ENCODE peak calls at places on chromosome 22, in five cellular contexts. J, R, B, Y and Z are unnamed samples.

GRCh38 chr22:42920101-42920820 is 63.2 kb upstream of the ARFGAP3 start:
- DNase-seq in J (no peak), B (no peak), Y (no peak), R (no peak), Z (no peak)

GRCh38 chr22:49023879-49024774 is 803.5 kb downstream of the BRD1 start:
- DNase-seq in J (no peak), R (no peak), Y (no peak), B (no peak), Z (no peak)

GRCh38 chr22:27107824-27108223 is 450.4 kb downstream of the MIAT start:
- DNase-seq in R (no peak), Y (no peak), B (peak), J (no peak), Z (no peak)

GRCh38 chr22:37924386-37925065 is 18.4 kb downstream of the MICALL1 start:
- DNase-seq in J (no peak), B (no peak), Y (no peak), R (no peak), Z (no peak)

GRCh38 chr22:37898441-37899181 is 7.5 kb upstream of the MICALL1 start:
- DNase-seq in B (peak), J (no peak), R (no peak), Y (no peak), Z (no peak)

GRCh38 chr22:23889620-23890019 is 4.6 kb upstream of the MIF start:
- DNase-seq in B (no peak), R (no peak), Y (no peak), J (no peak), Z (no peak)

GRCh38 chr22:24695958-24696511 is 78.5 kb downstream of the PIWIL3 start:
- DNase-seq in J (no peak), B (no peak), Y (no peak), R (no peak), Z (no peak)

GRCh38 chr22:49179175-49179574 is 648.5 kb downstream of the BRD1 start:
- DNase-seq in B (no peak), Y (no peak), J (no peak), R (no peak), Z (no peak)

GRCh38 chr22:50292643-50293440 is 14.6 kb downstream of the PLXNB2 start:
- DNase-seq in Y (no peak), R (no peak), J (no peak), B (no peak), Z (no peak)

GRCh38 chr22:28116261-28116673 is 197.2 kb upstream of the PITPNB start:
- DNase-seq in R (no peak), Y (no peak), B (no peak), J (no peak), Z (no peak)

GRCh38 chr22:43923631-43924548 is at the start of gene PNPLA3:
- DNase-seq in B (peak), Y (no peak), J (peak), R (peak), Z (peak)

GRCh38 chr22:42320463-42321416 is 50.3 kb upstream of the TCF20 start:
- DNase-seq in R (no peak), B (no peak), Y (no peak), J (no peak), Z (no peak)

DNA sequence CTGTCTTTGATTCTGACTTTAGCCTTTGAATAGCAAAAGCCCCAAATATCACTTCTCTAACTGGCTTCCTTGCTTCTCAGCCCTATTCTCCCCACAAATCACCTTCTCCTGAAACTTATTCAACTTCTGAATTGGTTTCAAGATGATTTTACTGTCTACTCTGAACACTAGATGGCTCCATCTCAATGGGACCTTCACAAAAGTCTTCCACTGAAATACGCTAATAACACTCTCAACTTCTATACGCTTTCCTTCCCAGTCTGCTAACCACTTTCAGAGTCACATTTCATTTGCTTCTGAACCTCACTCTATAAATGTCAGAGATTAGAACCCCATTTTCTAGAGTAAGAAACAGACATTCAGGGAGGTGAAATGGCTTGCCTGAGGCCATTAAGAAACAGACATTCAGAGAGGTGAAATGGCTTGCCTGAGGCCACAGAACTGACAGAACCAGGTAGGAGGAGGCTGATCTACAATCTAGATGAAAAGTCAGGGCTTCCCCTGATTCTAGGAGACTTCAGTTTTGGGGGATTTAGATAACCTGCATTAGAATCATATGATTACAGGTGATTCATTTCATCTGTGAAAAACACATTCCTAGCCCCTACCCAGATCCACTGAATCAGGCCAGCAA is 20.6 kb downstream of the MORC2 start:
- DNase-seq in J (no peak), B (peak), R (no peak), Y (no peak), Z (peak)
- TF ChIP-seq SUZ12 in J (no peak), B (no peak), R (no peak), Y (no peak), Z (no peak)

DNA sequence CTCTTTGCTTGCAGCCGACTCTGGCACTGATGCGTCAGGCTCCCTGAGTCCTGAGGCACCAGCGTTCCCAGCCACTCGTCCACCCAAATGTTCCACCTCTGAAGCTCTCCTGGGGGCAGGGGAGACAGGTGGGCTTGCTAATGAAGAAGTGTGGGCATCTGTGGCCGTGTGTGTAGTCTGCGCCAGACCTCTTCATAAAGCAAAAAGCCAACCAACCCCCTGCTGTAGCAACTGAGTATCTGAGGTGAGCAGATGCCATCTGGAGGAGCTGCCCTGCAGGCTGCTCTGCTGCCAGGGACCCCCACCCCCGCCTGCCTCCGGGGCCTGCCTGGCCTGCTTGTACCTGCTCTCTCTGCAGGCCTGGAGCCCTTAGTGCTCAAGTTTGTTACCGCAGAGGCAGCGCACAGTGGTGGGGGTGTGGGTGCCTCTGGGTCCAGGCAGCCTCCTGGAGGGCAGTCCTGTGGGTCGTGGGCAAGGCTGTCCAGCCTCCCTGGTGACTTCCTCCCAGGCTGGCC is 272.5 kb downstream of the TBC1D22A start:
- DNase-seq in Y (no peak), R (no peak), J (no peak), B (no peak), Z (no peak)
- TF ChIP-seq SUZ12 in Y (no peak), R (no peak), J (no peak), B (no peak), Z (no peak)

GRCh38 chr22:36226189-36226588 is 13.1 kb downstream of the APOL2 start:
- DNase-seq in Y (no peak), R (no peak), B (no peak), J (no peak), Z (no peak)

GRCh38 chr22:36225333-36225922 is 13.9 kb downstream of the APOL2 start:
- DNase-seq in Y (no peak), R (no peak), J (no peak), B (no peak), Z (no peak)

GRCh38 chr22:36222887-36223450 is 16.4 kb downstream of the APOL2 start:
- DNase-seq in Y (no peak), B (no peak), J (no peak), R (no peak), Z (no peak)

GRCh38 chr22:36223504-36223903 is 15.8 kb downstream of the APOL2 start:
- DNase-seq in Y (no peak), R (no peak), J (no peak), B (no peak), Z (no peak)

GRCh38 chr22:36224245-36224644 is 15.1 kb downstream of the APOL2 start:
- DNase-seq in J (no peak), R (no peak), B (no peak), Y (no peak), Z (no peak)
- TF ChIP-seq SUZ12 in J (no peak), R (no peak), B (no peak), Y (no peak), Z (no peak)

GRCh38 chr22:17162731-17163130 is 3.7 kb upstream of the HDHD5 start:
- DNase-seq in B (no peak), Y (no peak), J (no peak), R (no peak), Z (no peak)

GRCh38 chr22:17167486-17167885 is 8.4 kb upstream of the HDHD5 start:
- DNase-seq in R (no peak), B (no peak), Y (no peak), J (no peak), Z (no peak)

GRCh38 chr22:17159504-17159951 is 451 bp upstream of the HDHD5 start:
- DNase-seq in J (no peak), Y (no peak), B (no peak), R (no peak), Z (peak)

GRCh38 chr22:17161991-17162390 is 2.9 kb upstream of the HDHD5 start:
- DNase-seq in Y (no peak), B (no peak), J (no peak), R (no peak), Z (no peak)

DNA sequence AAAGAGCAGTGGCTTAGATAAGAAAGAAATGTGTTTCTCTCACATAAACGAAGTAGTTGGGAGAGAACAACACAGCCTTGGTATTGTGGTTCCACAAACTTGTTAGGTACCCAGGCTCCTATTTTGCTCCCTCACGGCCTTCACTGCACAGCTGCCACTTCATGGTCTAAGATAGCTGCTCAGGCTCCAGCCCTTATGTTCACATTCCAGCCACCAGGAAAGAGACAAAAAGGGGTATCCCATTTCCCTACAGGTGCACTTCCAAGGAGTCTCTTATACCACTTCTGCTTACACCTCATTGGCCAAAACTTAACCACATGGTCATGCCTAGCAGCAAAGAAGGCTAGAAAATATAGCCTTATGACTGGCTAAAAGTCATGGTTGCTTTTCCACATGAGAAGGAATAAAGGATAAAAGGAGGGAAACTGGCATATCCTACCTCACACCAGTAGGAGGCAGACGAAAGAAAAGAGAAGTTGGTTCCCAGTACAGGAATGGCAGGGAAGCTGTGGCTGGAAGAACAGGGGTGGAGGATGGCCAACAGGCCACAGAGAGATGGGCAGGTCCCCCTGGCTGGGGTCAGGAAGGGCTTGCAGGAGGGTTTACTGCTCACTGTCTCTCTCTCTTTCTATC is 5.4 kb upstream of the HDHD5 start:
- DNase-seq in R (no peak), Y (no peak), J (no peak), B (no peak), Z (peak)
- TF ChIP-seq SUZ12 in R (no peak), Y (no peak), J (no peak), B (no peak), Z (no peak)

GRCh38 chr22:30308518-30309230 is 18.1 kb downstream of the TBC1D10A start:
- DNase-seq in J (no peak), R (no peak), Y (peak), B (no peak), Z (no peak)

GRCh38 chr22:30312053-30312452 is 14.7 kb downstream of the TBC1D10A start:
- DNase-seq in Y (no peak), J (no peak), B (no peak), R (no peak), Z (no peak)

GRCh38 chr22:30309981-30310672 is 16.6 kb downstream of the TBC1D10A start:
- DNase-seq in J (no peak), Y (peak), B (no peak), R (no peak), Z (no peak)

GRCh38 chr22:30313527-30314385 is 13.0 kb downstream of the TBC1D10A start:
- DNase-seq in Y (no peak), J (no peak), B (no peak), R (no peak), Z (no peak)

GRCh38 chr22:30310881-30311771 is 15.6 kb downstream of the TBC1D10A start:
- DNase-seq in B (no peak), J (no peak), R (no peak), Y (no peak), Z (no peak)
- TF ChIP-seq SUZ12 in B (no peak), J (no peak), R (no peak), Y (no peak), Z (no peak)

GRCh38 chr22:22031571-22031970 is 49.0 kb upstream of the TOP3B start:
- DNase-seq in Y (no peak), B (no peak), R (no peak), J (no peak), Z (no peak)
- TF ChIP-seq SUZ12 in Y (no peak), B (no peak), R (no peak), J (no peak), Z (no peak)

GRCh38 chr22:16964366-16964765 is 43.7 kb downstream of the GAB4 start:
- DNase-seq in B (no peak), J (no peak), Y (no peak), R (no peak), Z (peak)
- TF ChIP-seq SUZ12 in B (no peak), J (no peak), Y (no peak), R (no peak), Z (no peak)

DNA sequence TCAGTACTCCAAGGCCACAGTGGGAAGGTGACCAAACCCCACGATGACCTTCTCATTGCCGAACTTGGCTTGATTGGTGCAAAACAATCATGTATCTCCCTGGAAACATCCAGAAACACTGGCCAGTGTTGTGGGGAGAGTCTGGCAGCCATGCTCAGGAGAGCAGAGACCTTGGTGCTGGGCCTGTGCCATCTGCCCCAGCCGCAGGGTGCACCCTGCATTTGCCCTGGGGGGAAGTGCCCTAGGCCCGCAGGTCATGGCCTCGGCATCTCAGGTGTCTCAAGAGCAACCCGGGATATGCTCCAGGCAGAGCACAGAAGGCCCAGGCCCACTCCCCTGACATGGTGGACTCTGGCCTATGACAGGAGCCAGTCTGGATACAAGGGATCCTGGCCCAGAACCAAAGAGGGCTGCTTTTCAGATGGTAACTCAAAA is 23.7 kb downstream of the ARVCF start:
- DNase-seq in J (no peak), Y (no peak), R (no peak), B (no peak), Z (no peak)
- TF ChIP-seq SUZ12 in J (no peak), Y (no peak), R (no peak), B (no peak), Z (no peak)

GRCh38 chr22:40889116-40889515 is 27.2 kb upstream of the DNAJB7 start:
- DNase-seq in B (no peak), Y (no peak), R (no peak), J (no peak), Z (no peak)

GRCh38 chr22:40894417-40894816 is 32.5 kb upstream of the DNAJB7 start:
- DNase-seq in B (no peak), J (no peak), Y (no peak), R (no peak), Z (no peak)

DNA sequence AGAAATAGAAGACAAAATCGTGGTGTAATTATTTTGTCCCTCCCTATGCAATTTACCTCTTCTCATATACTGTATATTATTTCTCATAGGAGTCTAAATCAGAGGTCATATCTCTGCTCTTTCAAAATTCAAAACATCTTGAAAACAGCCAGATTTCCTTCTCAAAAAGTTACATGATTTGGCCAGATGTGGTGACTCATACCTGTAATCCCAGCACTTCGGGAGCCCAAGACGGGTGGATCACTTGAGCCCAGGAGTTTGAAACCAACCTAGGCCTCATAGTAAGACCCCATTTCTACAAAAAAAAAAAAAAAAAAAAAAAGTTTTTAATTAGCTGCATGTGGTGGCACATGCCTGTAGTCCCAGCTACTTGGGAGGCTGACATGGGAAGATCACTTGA is 29.0 kb upstream of the DNAJB7 start:
- DNase-seq in B (no peak), Y (no peak), R (no peak), J (no peak), Z (no peak)
- TF ChIP-seq SUZ12 in B (no peak), Y (no peak), R (no peak), J (no peak), Z (no peak)